ENCODE peak calls at places on chromosome 16, in nine cellular contexts. F, S, M, Q, A, B, W, L and R are unnamed samples.

GRCh38 chr16:27228621-27229501 is 25.5 kb downstream of the KDM8 start:
- DNase-seq in F (no peak), S (no peak), M (no peak), Q (no peak), A (peak; percentile 59), B (no peak), W (peak; percentile 56), L (no peak), R (no peak)

GRCh38 chr16:79164378-79164720 is 436.2 kb downstream of the MAF start:
- DNase-seq in F (no peak), S (no peak), M (no peak), Q (no peak), A (no peak), B (no peak), W (no peak), L (no peak), R (no peak)

GRCh38 chr16:89137666-89138512 is 33.7 kb upstream of the CDH15 start:
- DNase-seq in F (no peak), S (no peak), M (no peak), Q (no peak), A (no peak), B (no peak), W (no peak), L (no peak), R (no peak)

GRCh38 chr16:64589836-64590235 is 532.0 kb downstream of the CDH11 start:
- DNase-seq in F (no peak), S (no peak), M (peak; percentile 55), Q (no peak), A (no peak), B (peak; percentile 1), W (no peak), L (no peak), R (no peak)

GRCh38 chr16:83937922-83938875 is 14.8 kb upstream of the OSGIN1 start:
- DNase-seq in F (no peak), S (no peak), M (no peak), Q (no peak), A (no peak), B (no peak), W (no peak), L (no peak), R (no peak)

GRCh38 chr16:57383276-57384247 is 11.3 kb downstream of the CX3CL1 start:
- DNase-seq in F (no peak), S (no peak), M (peak; percentile 64), Q (no peak), A (no peak), B (peak; percentile 62), W (no peak), L (no peak), R (no peak)

GRCh38 chr16:55480228-55480655 is 1.2 kb downstream of the MMP2 start:
- DNase-seq in F (peak; percentile 91), S (no peak), M (peak; percentile 89), Q (peak; percentile 84), A (peak; percentile 72), B (peak; percentile 76), W (no peak), L (no peak), R (no peak)

GRCh38 chr16:30997887-30998711 is 12.3 kb downstream of the STX1B start:
- DNase-seq in F (no peak), S (peak; percentile 15), M (peak; percentile 91), Q (no peak), A (no peak), B (peak; percentile 90), W (no peak), L (no peak), R (no peak)

GRCh38 chr16:67415872-67416793 is at the start of gene ZDHHC1:
- DNase-seq in F (peak; percentile 94), S (peak; percentile 19), M (peak; percentile 89), Q (peak; percentile 59), A (peak; percentile 82), B (peak; percentile 57), W (peak; percentile 87), L (peak; percentile 57), R (peak; percentile 62)

GRCh38 chr16:57113042-57113453 is 20.7 kb downstream of the CPNE2 start:
- DNase-seq in F (no peak), S (no peak), M (peak; percentile 51), Q (no peak), A (no peak), B (peak; percentile 61), W (no peak), L (no peak), R (no peak)

GRCh38 chr16:1094601-1095449 is 1.2 kb downstream of the C1QTNF8 start:
- DNase-seq in F (no peak), S (no peak), M (no peak), Q (no peak), A (no peak), B (no peak), W (no peak), L (no peak), R (no peak)

GRCh38 chr16:57999971-58000705 is at the start of gene ZNF319:
- DNase-seq in F (no peak), S (peak; percentile 40), M (peak; percentile 32), Q (no peak), A (peak; percentile 56), B (no peak), W (peak; percentile 60), L (peak; percentile 18), R (no peak)

GRCh38 chr16:21950782-21951521 is 2.2 kb upstream of the UQCRC2 start:
- DNase-seq in F (no peak), S (no peak), M (peak; percentile 41), Q (no peak), A (peak; percentile 12), B (peak; percentile 23), W (peak; percentile 26), L (no peak), R (peak; percentile 30)

GRCh38 chr16:75351183-75351582 is 82.1 kb downstream of the CFDP1 start:
- DNase-seq in F (no peak), S (no peak), M (peak; percentile 81), Q (no peak), A (no peak), B (peak; percentile 83), W (no peak), L (no peak), R (no peak)

GRCh38 chr16:47644166-47644565 is 183.0 kb downstream of the PHKB start:
- DNase-seq in F (no peak), S (no peak), M (peak; percentile 56), Q (no peak), A (no peak), B (peak; percentile 81), W (no peak), L (no peak), R (no peak)

GRCh38 chr16:67833035-67833417 is 9.1 kb upstream of the THAP11 start:
- DNase-seq in F (no peak), S (no peak), M (peak; percentile 89), Q (no peak), A (no peak), B (peak; percentile 64), W (no peak), L (no peak), R (no peak)

GRCh38 chr16:89363621-89364393 is 126.6 kb downstream of the ANKRD11 start:
- DNase-seq in F (no peak), S (no peak), M (peak; percentile 62), Q (peak; percentile 70), A (no peak), B (peak; percentile 88), W (no peak), L (peak; percentile 24), R (no peak)

GRCh38 chr16:89371386-89371785 is 119.0 kb downstream of the ANKRD11 start:
- DNase-seq in F (no peak), S (no peak), M (no peak), Q (no peak), A (no peak), B (no peak), W (no peak), L (no peak), R (no peak)

GRCh38 chr16:54584121-54584520 is 297.5 kb upstream of the IRX3 start:
- DNase-seq in F (no peak), S (no peak), M (no peak), Q (no peak), A (no peak), B (no peak), W (no peak), L (no peak), R (no peak)

GRCh38 chr16:27918755-27919154 is 144.8 kb downstream of the GSG1L start:
- DNase-seq in F (no peak), S (no peak), M (no peak), Q (no peak), A (no peak), B (peak; percentile 49), W (no peak), L (no peak), R (no peak)

GRCh38 chr16:15434079-15434424 is 336 bp upstream of the BMERB1 start:
- DNase-seq in F (no peak), S (no peak), M (no peak), Q (no peak), A (no peak), B (no peak), W (no peak), L (no peak), R (no peak)

GRCh38 chr16:15782573-15783365 is 74.1 kb downstream of the MYH11 start:
- DNase-seq in F (no peak), S (no peak), M (no peak), Q (no peak), A (peak; percentile 20), B (peak; percentile 16), W (no peak), L (no peak), R (no peak)

GRCh38 chr16:11315499-11315898 is 29.8 kb upstream of the RMI2 start:
- DNase-seq in F (no peak), S (no peak), M (no peak), Q (no peak), A (no peak), B (peak; percentile 88), W (no peak), L (no peak), R (no peak)

GRCh38 chr16:80288616-80289015 is 252.2 kb upstream of the DYNLRB2 start:
- DNase-seq in F (no peak), S (no peak), M (no peak), Q (no peak), A (no peak), B (no peak), W (no peak), L (no peak), R (no peak)

GRCh38 chr16:84086996-84087395 is 29.7 kb downstream of the MBTPS1 start:
- DNase-seq in F (no peak), S (peak; percentile 39), M (no peak), Q (no peak), A (no peak), B (no peak), W (no peak), L (no peak), R (no peak)

GRCh38 chr16:76190059-76190458 is 87.1 kb upstream of the CNTNAP4 start:
- DNase-seq in F (no peak), S (no peak), M (no peak), Q (no peak), A (no peak), B (no peak), W (no peak), L (no peak), R (no peak)